ENCODE peak calls at places on chromosomes 3 and 15, in eight cellular contexts. One of them, this sample, is unnamed.

GRCh38 chr15:77545058-77545457 is 87.7 kb downstream of the LINGO1 start:
- DNase-seq in choroid plexus epithelial cell: no peak
- DNase-seq in nephron progenitor cell: no peak
- DNase-seq in astrocyte of the cerebellum: no peak
- DNase-seq in OCI-LY7: no peak
- DNase-seq in uterus: no peak
- DNase-seq in fibroblast of lung: no peak
- DNase-seq in left lung: no peak
- DNase-seq in this sample: no peak

GRCh38 chr3:45020534-45020933 is 5.6 kb upstream of the CLEC3B start:
- DNase-seq in choroid plexus epithelial cell: no peak
- DNase-seq in nephron progenitor cell: no peak
- DNase-seq in astrocyte of the cerebellum: no peak
- DNase-seq in OCI-LY7: no peak
- DNase-seq in uterus: no peak
- DNase-seq in fibroblast of lung: no peak
- DNase-seq in left lung: no peak
- DNase-seq in this sample: no peak

GRCh38 chr3:195551381-195551978 is 8.4 kb upstream of the PPP1R2 start:
- DNase-seq in choroid plexus epithelial cell: peak; percentile 16
- DNase-seq in nephron progenitor cell: no peak
- DNase-seq in astrocyte of the cerebellum: no peak
- DNase-seq in OCI-LY7: no peak
- DNase-seq in uterus: no peak
- DNase-seq in fibroblast of lung: no peak
- DNase-seq in left lung: no peak
- DNase-seq in this sample: no peak

GRCh38 chr3:58222161-58222724 is 11.5 kb upstream of the DNASE1L3 start:
- DNase-seq in choroid plexus epithelial cell: no peak
- DNase-seq in nephron progenitor cell: no peak
- DNase-seq in astrocyte of the cerebellum: no peak
- DNase-seq in OCI-LY7: peak; percentile 49
- DNase-seq in uterus: no peak
- DNase-seq in fibroblast of lung: no peak
- DNase-seq in left lung: no peak
- DNase-seq in this sample: no peak

GRCh38 chr3:171396048-171396447 is 64.2 kb downstream of the TNIK start:
- DNase-seq in choroid plexus epithelial cell: peak; percentile 82
- DNase-seq in nephron progenitor cell: no peak
- DNase-seq in astrocyte of the cerebellum: no peak
- DNase-seq in OCI-LY7: no peak
- DNase-seq in uterus: no peak
- DNase-seq in fibroblast of lung: peak; percentile 39
- DNase-seq in left lung: no peak
- DNase-seq in this sample: no peak

GRCh38 chr15:90987561-90988141 is 6.7 kb downstream of the PRC1 start:
- DNase-seq in choroid plexus epithelial cell: no peak
- DNase-seq in nephron progenitor cell: no peak
- DNase-seq in astrocyte of the cerebellum: no peak
- DNase-seq in OCI-LY7: no peak
- DNase-seq in uterus: no peak
- DNase-seq in fibroblast of lung: peak; percentile 8
- DNase-seq in left lung: no peak
- DNase-seq in this sample: no peak

GRCh38 chr3:11954312-11954934 is 49.8 kb upstream of the SYN2 start:
- DNase-seq in choroid plexus epithelial cell: no peak
- DNase-seq in nephron progenitor cell: no peak
- DNase-seq in astrocyte of the cerebellum: no peak
- DNase-seq in OCI-LY7: no peak
- DNase-seq in uterus: peak; percentile 21
- DNase-seq in fibroblast of lung: no peak
- DNase-seq in left lung: no peak
- DNase-seq in this sample: no peak

GRCh38 chr15:90114451-90114901 is 12.2 kb upstream of the IDH2 start:
- DNase-seq in choroid plexus epithelial cell: peak; percentile 15
- DNase-seq in nephron progenitor cell: no peak
- DNase-seq in astrocyte of the cerebellum: no peak
- DNase-seq in OCI-LY7: no peak
- DNase-seq in uterus: no peak
- DNase-seq in fibroblast of lung: peak; percentile 39
- DNase-seq in left lung: no peak
- DNase-seq in this sample: no peak

GRCh38 chr3:7897643-7898042 is 604.0 kb upstream of the LMCD1 start:
- DNase-seq in choroid plexus epithelial cell: no peak
- DNase-seq in nephron progenitor cell: no peak
- DNase-seq in astrocyte of the cerebellum: no peak
- DNase-seq in OCI-LY7: no peak
- DNase-seq in uterus: no peak
- DNase-seq in fibroblast of lung: no peak
- DNase-seq in left lung: no peak
- DNase-seq in this sample: no peak

GRCh38 chr15:80789296-80789695 is 10.1 kb downstream of the CEMIP start:
- DNase-seq in choroid plexus epithelial cell: no peak
- DNase-seq in nephron progenitor cell: no peak
- DNase-seq in astrocyte of the cerebellum: no peak
- DNase-seq in OCI-LY7: no peak
- DNase-seq in uterus: no peak
- DNase-seq in fibroblast of lung: no peak
- DNase-seq in left lung: no peak
- DNase-seq in this sample: no peak

GRCh38 chr15:63487076-63487757 is 17.2 kb upstream of the USP3 start:
- DNase-seq in choroid plexus epithelial cell: peak; percentile 86
- DNase-seq in nephron progenitor cell: peak; percentile 91
- DNase-seq in astrocyte of the cerebellum: no peak
- DNase-seq in OCI-LY7: peak; percentile 90
- DNase-seq in uterus: peak; percentile 88
- DNase-seq in fibroblast of lung: peak; percentile 78
- DNase-seq in left lung: peak; percentile 97
- DNase-seq in this sample: peak; percentile 82

GRCh38 chr15:65312400-65312916 is 8.0 kb downstream of the RNU5B-1 start:
- DNase-seq in choroid plexus epithelial cell: peak; percentile 33
- DNase-seq in nephron progenitor cell: peak; percentile 60
- DNase-seq in astrocyte of the cerebellum: no peak
- DNase-seq in OCI-LY7: no peak
- DNase-seq in uterus: peak; percentile 40
- DNase-seq in fibroblast of lung: peak; percentile 14
- DNase-seq in left lung: no peak
- DNase-seq in this sample: no peak

GRCh38 chr3:189813652-189814245 is 182.6 kb downstream of the TP63 start:
- DNase-seq in choroid plexus epithelial cell: no peak
- DNase-seq in nephron progenitor cell: peak; percentile 25
- DNase-seq in astrocyte of the cerebellum: no peak
- DNase-seq in OCI-LY7: no peak
- DNase-seq in uterus: no peak
- DNase-seq in fibroblast of lung: no peak
- DNase-seq in left lung: peak; percentile 37
- DNase-seq in this sample: no peak

GRCh38 chr15:47409601-47410000 is 307.7 kb upstream of the SEMA6D start:
- DNase-seq in choroid plexus epithelial cell: peak; percentile 51
- DNase-seq in nephron progenitor cell: no peak
- DNase-seq in astrocyte of the cerebellum: no peak
- DNase-seq in OCI-LY7: no peak
- DNase-seq in uterus: no peak
- DNase-seq in fibroblast of lung: peak; percentile 78
- DNase-seq in left lung: no peak
- DNase-seq in this sample: no peak

GRCh38 chr3:46466273-46466672 is 1.6 kb upstream of the LTF start:
- DNase-seq in choroid plexus epithelial cell: no peak
- DNase-seq in nephron progenitor cell: no peak
- DNase-seq in astrocyte of the cerebellum: no peak
- DNase-seq in OCI-LY7: no peak
- DNase-seq in uterus: no peak
- DNase-seq in fibroblast of lung: no peak
- DNase-seq in left lung: no peak
- DNase-seq in this sample: no peak

GRCh38 chr3:127520993-127521392 is 69.5 kb downstream of the TPRA1 start:
- DNase-seq in choroid plexus epithelial cell: no peak
- DNase-seq in nephron progenitor cell: no peak
- DNase-seq in astrocyte of the cerebellum: no peak
- DNase-seq in OCI-LY7: no peak
- DNase-seq in uterus: no peak
- DNase-seq in fibroblast of lung: no peak
- DNase-seq in left lung: no peak
- DNase-seq in this sample: no peak

GRCh38 chr3:95923496-95924210 is 890.7 kb upstream of the EPHA6 start:
- DNase-seq in choroid plexus epithelial cell: peak; percentile 68
- DNase-seq in nephron progenitor cell: no peak
- DNase-seq in astrocyte of the cerebellum: peak; percentile 90
- DNase-seq in OCI-LY7: no peak
- DNase-seq in uterus: no peak
- DNase-seq in fibroblast of lung: peak; percentile 97
- DNase-seq in left lung: no peak
- DNase-seq in this sample: peak; percentile 28

GRCh38 chr3:171415070-171415469 is 45.1 kb downstream of the TNIK start:
- DNase-seq in choroid plexus epithelial cell: peak; percentile 85
- DNase-seq in nephron progenitor cell: no peak
- DNase-seq in astrocyte of the cerebellum: no peak
- DNase-seq in OCI-LY7: no peak
- DNase-seq in uterus: no peak
- DNase-seq in fibroblast of lung: peak; percentile 45
- DNase-seq in left lung: no peak
- DNase-seq in this sample: no peak

GRCh38 chr15:99857836-99858235 is 124.6 kb upstream of the LYSMD4 start:
- DNase-seq in choroid plexus epithelial cell: no peak
- DNase-seq in nephron progenitor cell: no peak
- DNase-seq in astrocyte of the cerebellum: no peak
- DNase-seq in OCI-LY7: no peak
- DNase-seq in uterus: no peak
- DNase-seq in fibroblast of lung: no peak
- DNase-seq in left lung: no peak
- DNase-seq in this sample: no peak

GRCh38 chr15:67407709-67408257 is 113.1 kb upstream of the C15orf61 start:
- DNase-seq in choroid plexus epithelial cell: no peak
- DNase-seq in nephron progenitor cell: no peak
- DNase-seq in astrocyte of the cerebellum: no peak
- DNase-seq in OCI-LY7: no peak
- DNase-seq in uterus: no peak
- DNase-seq in fibroblast of lung: no peak
- DNase-seq in left lung: no peak
- DNase-seq in this sample: no peak

GRCh38 chr3:153503873-153504272 is 341.8 kb downstream of the RAP2B start:
- DNase-seq in choroid plexus epithelial cell: no peak
- DNase-seq in nephron progenitor cell: no peak
- DNase-seq in astrocyte of the cerebellum: no peak
- DNase-seq in OCI-LY7: no peak
- DNase-seq in uterus: no peak
- DNase-seq in fibroblast of lung: no peak
- DNase-seq in left lung: no peak
- DNase-seq in this sample: no peak
- TF ChIP-seq CTCF in choroid plexus epithelial cell: no peak
- TF ChIP-seq CTCF in nephron progenitor cell: no peak
- TF ChIP-seq CTCF in astrocyte of the cerebellum: no peak
- TF ChIP-seq CTCF in OCI-LY7: no peak
- TF ChIP-seq CTCF in uterus: no peak
- TF ChIP-seq CTCF in fibroblast of lung: no peak
- TF ChIP-seq CTCF in left lung: no peak
- TF ChIP-seq CTCF in this sample: no peak

GRCh38 chr3:33006081-33006480 is 54.6 kb downstream of the CCR4 start:
- DNase-seq in choroid plexus epithelial cell: no peak
- DNase-seq in nephron progenitor cell: no peak
- DNase-seq in astrocyte of the cerebellum: no peak
- DNase-seq in OCI-LY7: no peak
- DNase-seq in uterus: no peak
- DNase-seq in fibroblast of lung: no peak
- DNase-seq in left lung: no peak
- DNase-seq in this sample: no peak
- TF ChIP-seq CTCF in choroid plexus epithelial cell: no peak
- TF ChIP-seq CTCF in nephron progenitor cell: no peak
- TF ChIP-seq CTCF in astrocyte of the cerebellum: no peak
- TF ChIP-seq CTCF in OCI-LY7: peak; percentile 21
- TF ChIP-seq CTCF in uterus: no peak
- TF ChIP-seq CTCF in fibroblast of lung: no peak
- TF ChIP-seq CTCF in left lung: no peak
- TF ChIP-seq CTCF in this sample: no peak

GRCh38 chr3:66412176-66412887 is 88.5 kb downstream of the LRIG1 start:
- DNase-seq in choroid plexus epithelial cell: no peak
- DNase-seq in nephron progenitor cell: no peak
- DNase-seq in astrocyte of the cerebellum: no peak
- DNase-seq in OCI-LY7: no peak
- DNase-seq in uterus: no peak
- DNase-seq in fibroblast of lung: no peak
- DNase-seq in left lung: peak; percentile 60
- DNase-seq in this sample: no peak

GRCh38 chr3:66414846-66415245 is 86.0 kb downstream of the LRIG1 start:
- DNase-seq in choroid plexus epithelial cell: no peak
- DNase-seq in nephron progenitor cell: no peak
- DNase-seq in astrocyte of the cerebellum: no peak
- DNase-seq in OCI-LY7: no peak
- DNase-seq in uterus: no peak
- DNase-seq in fibroblast of lung: no peak
- DNase-seq in left lung: no peak
- DNase-seq in this sample: no peak

GRCh38 chr3:66411436-66411835 is 89.4 kb downstream of the LRIG1 start:
- DNase-seq in choroid plexus epithelial cell: no peak
- DNase-seq in nephron progenitor cell: no peak
- DNase-seq in astrocyte of the cerebellum: no peak
- DNase-seq in OCI-LY7: no peak
- DNase-seq in uterus: peak; percentile 10
- DNase-seq in fibroblast of lung: no peak
- DNase-seq in left lung: no peak
- DNase-seq in this sample: no peak

GRCh38 chr3:66410976-66411375 is 89.8 kb downstream of the LRIG1 start:
- DNase-seq in choroid plexus epithelial cell: no peak
- DNase-seq in nephron progenitor cell: no peak
- DNase-seq in astrocyte of the cerebellum: no peak
- DNase-seq in OCI-LY7: no peak
- DNase-seq in uterus: peak; percentile 9
- DNase-seq in fibroblast of lung: no peak
- DNase-seq in left lung: peak; percentile 50
- DNase-seq in this sample: no peak

DNA sequence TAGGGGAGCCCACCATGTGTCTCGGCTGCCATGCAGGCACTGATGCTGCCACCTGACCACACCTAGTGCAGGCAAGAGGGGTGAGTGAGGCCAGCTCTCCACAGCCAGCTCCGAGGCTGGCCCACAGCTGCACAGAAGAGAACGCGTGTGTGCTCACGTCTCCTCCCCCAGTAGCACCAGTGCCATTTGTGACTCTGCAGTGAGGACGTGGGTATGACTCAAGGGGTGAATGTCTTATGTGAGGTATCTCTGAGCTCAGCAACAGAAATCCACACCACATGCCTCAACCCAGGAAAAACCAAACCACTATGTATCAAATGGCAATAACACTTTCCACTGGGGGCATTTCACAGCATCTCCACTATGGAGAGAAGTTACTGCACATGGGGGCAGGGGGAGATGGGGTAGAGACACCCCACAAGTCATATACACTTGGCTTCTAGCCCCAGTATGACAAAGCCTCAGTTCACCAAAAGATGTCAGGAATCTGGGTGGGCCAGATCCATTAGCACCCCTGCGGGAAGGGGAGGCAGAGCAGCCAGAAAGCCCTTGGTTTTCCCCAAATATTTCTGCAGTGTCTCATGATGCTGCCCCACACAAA is 87.6 kb downstream of the LRIG1 start:
- DNase-seq in choroid plexus epithelial cell: peak; percentile 45
- DNase-seq in nephron progenitor cell: no peak
- DNase-seq in astrocyte of the cerebellum: peak; percentile 63
- DNase-seq in OCI-LY7: no peak
- DNase-seq in uterus: no peak
- DNase-seq in fibroblast of lung: peak; percentile 90
- DNase-seq in left lung: peak; percentile 29
- DNase-seq in this sample: no peak
- TF ChIP-seq CTCF in choroid plexus epithelial cell: no peak
- TF ChIP-seq CTCF in nephron progenitor cell: no peak
- TF ChIP-seq CTCF in astrocyte of the cerebellum: no peak
- TF ChIP-seq CTCF in OCI-LY7: no peak
- TF ChIP-seq CTCF in uterus: no peak
- TF ChIP-seq CTCF in fibroblast of lung: no peak
- TF ChIP-seq CTCF in left lung: no peak
- TF ChIP-seq CTCF in this sample: no peak

GRCh38 chr3:94862703-94863102 is 799.8 kb downstream of the NSUN3 start:
- DNase-seq in choroid plexus epithelial cell: peak; percentile 42
- DNase-seq in nephron progenitor cell: no peak
- DNase-seq in astrocyte of the cerebellum: peak; percentile 1
- DNase-seq in OCI-LY7: peak; percentile 12
- DNase-seq in uterus: no peak
- DNase-seq in fibroblast of lung: no peak
- DNase-seq in left lung: no peak
- DNase-seq in this sample: no peak
- TF ChIP-seq CTCF in choroid plexus epithelial cell: peak; percentile 66
- TF ChIP-seq CTCF in nephron progenitor cell: peak; percentile 50
- TF ChIP-seq CTCF in astrocyte of the cerebellum: peak; percentile 45
- TF ChIP-seq CTCF in OCI-LY7: peak; percentile 71
- TF ChIP-seq CTCF in uterus: no peak
- TF ChIP-seq CTCF in fibroblast of lung: peak; percentile 38
- TF ChIP-seq CTCF in left lung: peak; percentile 40
- TF ChIP-seq CTCF in this sample: no peak

This sample was measured in omental fat pad.